ENCODE peak calls at places on chromosomes 5 and 9, in five cellular contexts. One of them, this sample, is unnamed.
A peak's percentile ranks its signal among the peaks of the same experiment; 100 is the strongest.

GRCh38 chr9:84357235-84357634 is 16.7 kb upstream of the SLC28A3 start:
- DNase-seq in HEK293T: no peak
- DNase-seq in GM12878: no peak
- DNase-seq in H1: no peak
- DNase-seq in HepG2: no peak
- DNase-seq in this sample: no peak

GRCh38 chr5:150131461-150131860 is 24.2 kb downstream of the PDGFRB start:
- DNase-seq in HEK293T: no peak
- DNase-seq in GM12878: no peak
- DNase-seq in H1: no peak
- DNase-seq in HepG2: no peak
- DNase-seq in this sample: no peak

GRCh38 chr5:159673538-159673937 is 242.7 kb upstream of the ADRA1B start:
- DNase-seq in HEK293T: no peak
- DNase-seq in GM12878: no peak
- DNase-seq in H1: no peak
- DNase-seq in HepG2: no peak
- DNase-seq in this sample: no peak

GRCh38 chr5:27266184-27266583 is 227.8 kb upstream of the CDH9 start:
- DNase-seq in HEK293T: no peak
- DNase-seq in GM12878: no peak
- DNase-seq in H1: no peak
- DNase-seq in HepG2: no peak
- DNase-seq in this sample: no peak

GRCh38 chr9:134392900-134393299 is 66.6 kb downstream of the RXRA start:
- DNase-seq in HEK293T: no peak
- DNase-seq in GM12878: no peak
- DNase-seq in H1: no peak
- DNase-seq in HepG2: no peak
- DNase-seq in this sample: no peak

GRCh38 chr5:61678966-61679365 is 346.9 kb downstream of the ZSWIM6 start:
- DNase-seq in HEK293T: peak; percentile 30
- DNase-seq in GM12878: no peak
- DNase-seq in H1: no peak
- DNase-seq in HepG2: no peak
- DNase-seq in this sample: no peak

GRCh38 chr9:120668399-120668798 is 45.9 kb downstream of the MEGF9 start:
- DNase-seq in HEK293T: no peak
- DNase-seq in GM12878: no peak
- DNase-seq in H1: no peak
- DNase-seq in HepG2: no peak
- DNase-seq in this sample: no peak

GRCh38 chr9:126589349-126589748 is 24.4 kb upstream of the LMX1B start:
- DNase-seq in HEK293T: no peak
- DNase-seq in GM12878: no peak
- DNase-seq in H1: no peak
- DNase-seq in HepG2: no peak
- DNase-seq in this sample: no peak

GRCh38 chr5:175814676-175815075 is 56.7 kb upstream of the CPLX2 start:
- DNase-seq in HEK293T: no peak
- DNase-seq in GM12878: no peak
- DNase-seq in H1: no peak
- DNase-seq in HepG2: no peak
- DNase-seq in this sample: no peak

GRCh38 chr9:134879664-134880483 is 736 bp upstream of the FCN2 start:
- DNase-seq in HEK293T: no peak
- DNase-seq in GM12878: no peak
- DNase-seq in H1: no peak
- DNase-seq in HepG2: no peak
- DNase-seq in this sample: no peak

GRCh38 chr9:104783588-104783987 is 19.7 kb downstream of the NIPSNAP3B start:
- DNase-seq in HEK293T: no peak
- DNase-seq in GM12878: no peak
- DNase-seq in H1: no peak
- DNase-seq in HepG2: no peak
- DNase-seq in this sample: no peak

GRCh38 chr5:59256331-59256730 is 637.2 kb downstream of the PDE4D start:
- DNase-seq in HEK293T: no peak
- DNase-seq in GM12878: no peak
- DNase-seq in H1: no peak
- DNase-seq in HepG2: no peak
- DNase-seq in this sample: no peak

GRCh38 chr5:126198509-126198908 is 224.7 kb upstream of the GRAMD2B start:
- DNase-seq in HEK293T: no peak
- DNase-seq in GM12878: no peak
- DNase-seq in H1: no peak
- DNase-seq in HepG2: no peak
- DNase-seq in this sample: no peak

GRCh38 chr5:83528439-83528769 is 56.9 kb downstream of the VCAN start:
- DNase-seq in HEK293T: no peak
- DNase-seq in GM12878: no peak
- DNase-seq in H1: no peak
- DNase-seq in HepG2: no peak
- DNase-seq in this sample: no peak

GRCh38 chr9:14218253-14218652 is 95.7 kb downstream of the NFIB start:
- DNase-seq in HEK293T: no peak
- DNase-seq in GM12878: no peak
- DNase-seq in H1: no peak
- DNase-seq in HepG2: no peak
- DNase-seq in this sample: no peak

GRCh38 chr9:94734054-94734754 is 7.7 kb downstream of the AOPEP start:
- DNase-seq in HEK293T: peak; percentile 34
- DNase-seq in GM12878: no peak
- DNase-seq in H1: no peak
- DNase-seq in HepG2: no peak
- DNase-seq in this sample: no peak

GRCh38 chr5:30183736-30184135 is 1009.8 kb upstream of the CDH6 start:
- DNase-seq in HEK293T: no peak
- DNase-seq in GM12878: no peak
- DNase-seq in H1: no peak
- DNase-seq in HepG2: no peak
- DNase-seq in this sample: no peak

GRCh38 chr5:123809594-123810172 is 297.7 kb downstream of the CSNK1G3 start:
- DNase-seq in HEK293T: peak; percentile 21
- DNase-seq in GM12878: no peak
- DNase-seq in H1: no peak
- DNase-seq in HepG2: no peak
- DNase-seq in this sample: no peak

GRCh38 chr5:9850456-9850855 is 220.3 kb upstream of the TAS2R1 start:
- DNase-seq in HEK293T: no peak
- DNase-seq in GM12878: no peak
- DNase-seq in H1: no peak
- DNase-seq in HepG2: no peak
- DNase-seq in this sample: no peak

GRCh38 chr5:63959177-63959982 is 2.9 kb downstream of the HTR1A start:
- DNase-seq in HEK293T: no peak
- DNase-seq in GM12878: no peak
- DNase-seq in H1: peak; percentile 87
- DNase-seq in HepG2: no peak
- DNase-seq in this sample: peak; percentile 82

GRCh38 chr5:143182901-143183820 is 220.3 kb downstream of the NR3C1 start:
- DNase-seq in HEK293T: no peak
- DNase-seq in GM12878: peak; percentile 84
- DNase-seq in H1: no peak
- DNase-seq in HepG2: peak; percentile 66
- DNase-seq in this sample: no peak

GRCh38 chr9:133342570-133342969 is 5.4 kb downstream of the MED22 start:
- DNase-seq in HEK293T: no peak
- DNase-seq in GM12878: no peak
- DNase-seq in H1: no peak
- DNase-seq in HepG2: no peak
- DNase-seq in this sample: no peak

DNA sequence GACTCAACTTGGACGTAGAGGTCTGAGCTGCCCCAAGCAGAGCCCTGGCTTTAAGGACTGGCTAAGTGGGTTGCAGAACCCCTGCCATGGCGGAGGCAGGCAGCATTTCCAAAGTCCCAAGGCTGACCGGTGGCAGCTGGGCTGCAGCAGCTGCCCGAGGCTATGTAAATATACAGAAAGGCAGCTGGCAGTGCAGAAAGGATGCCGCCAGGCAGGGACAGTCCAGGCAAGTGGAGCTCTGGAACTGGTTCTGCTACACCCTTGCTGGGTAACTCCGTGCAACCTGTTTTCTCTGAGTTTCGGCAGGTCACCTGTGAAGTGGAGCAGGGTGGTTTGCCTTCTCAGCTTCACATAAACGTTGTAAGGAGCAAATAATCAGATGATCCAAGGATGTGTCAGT is 46.0 kb downstream of the SHB start:
- DNase-seq in HEK293T: no peak
- DNase-seq in GM12878: no peak
- DNase-seq in H1: no peak
- DNase-seq in HepG2: no peak
- DNase-seq in this sample: no peak
- TF ChIP-seq SUZ12 in HEK293T: no peak
- TF ChIP-seq SUZ12 in GM12878: no peak
- TF ChIP-seq SUZ12 in H1: no peak
- TF ChIP-seq SUZ12 in HepG2: no peak
- TF ChIP-seq SUZ12 in this sample: no peak

GRCh38 chr5:172235132-172235780 is 41.3 kb downstream of the EFCAB9 start:
- DNase-seq in HEK293T: no peak
- DNase-seq in GM12878: peak; percentile 59
- DNase-seq in H1: no peak
- DNase-seq in HepG2: peak; percentile 73
- DNase-seq in this sample: no peak
- TF ChIP-seq SUZ12 in HEK293T: no peak
- TF ChIP-seq SUZ12 in GM12878: no peak
- TF ChIP-seq SUZ12 in H1: no peak
- TF ChIP-seq SUZ12 in HepG2: no peak
- TF ChIP-seq SUZ12 in this sample: no peak

DNA sequence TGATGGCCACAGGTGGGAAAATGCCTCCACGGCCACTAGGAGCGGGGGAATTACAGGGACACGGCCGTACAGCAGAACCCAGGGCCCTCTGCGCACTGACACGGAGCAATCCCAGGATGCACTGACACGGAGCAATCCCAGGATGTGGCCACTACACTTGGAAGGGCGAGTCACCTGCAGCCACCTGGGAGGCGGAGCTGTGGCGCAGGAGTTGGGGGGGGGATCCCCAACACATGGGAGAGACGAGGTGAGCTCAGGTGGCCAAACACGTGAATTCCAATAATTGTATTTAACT is 6.8 kb downstream of the CLPTM1L start:
- DNase-seq in HEK293T: no peak
- DNase-seq in GM12878: no peak
- DNase-seq in H1: no peak
- DNase-seq in HepG2: no peak
- DNase-seq in this sample: no peak
- TF ChIP-seq SUZ12 in HEK293T: no peak
- TF ChIP-seq SUZ12 in GM12878: no peak
- TF ChIP-seq SUZ12 in H1: no peak
- TF ChIP-seq SUZ12 in HepG2: no peak
- TF ChIP-seq SUZ12 in this sample: no peak

DNA sequence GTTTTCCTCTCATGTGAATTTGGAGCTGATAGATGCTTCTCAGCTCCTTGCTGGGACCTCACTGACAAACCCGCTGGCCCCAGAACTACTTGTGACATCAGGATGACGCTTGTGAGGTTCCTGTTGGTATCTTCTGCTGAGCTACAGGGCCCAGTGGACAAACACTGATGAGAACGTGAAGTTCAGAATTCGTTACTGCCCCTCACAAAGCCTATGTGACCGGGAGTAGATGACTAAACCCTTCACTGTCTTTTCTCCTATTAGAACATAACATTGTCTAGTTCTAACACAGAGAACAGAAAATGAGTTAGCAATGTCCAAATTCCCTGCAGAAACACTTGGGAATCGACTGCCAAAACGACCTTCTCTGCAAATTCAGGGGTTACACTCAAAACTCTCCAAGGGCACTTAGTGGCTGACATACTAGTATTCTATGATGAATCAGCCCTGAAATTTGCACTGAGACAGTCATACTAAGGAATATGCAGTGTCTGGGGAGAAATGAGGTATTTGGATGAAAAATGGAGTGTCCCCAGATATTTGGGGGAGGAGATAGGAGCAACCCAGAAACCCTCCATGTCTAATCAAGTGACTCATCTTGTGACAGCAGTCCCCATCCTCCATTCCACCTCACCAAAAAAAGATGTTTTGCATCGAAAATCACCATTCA is 143.2 kb upstream of the TRIM32 start:
- DNase-seq in HEK293T: no peak
- DNase-seq in GM12878: no peak
- DNase-seq in H1: no peak
- DNase-seq in HepG2: no peak
- DNase-seq in this sample: no peak
- TF ChIP-seq SUZ12 in HEK293T: no peak
- TF ChIP-seq SUZ12 in GM12878: no peak
- TF ChIP-seq SUZ12 in H1: no peak
- TF ChIP-seq SUZ12 in HepG2: no peak
- TF ChIP-seq SUZ12 in this sample: no peak

GRCh38 chr9:33117306-33117705 is 40.8 kb upstream of the SMU1 start:
- DNase-seq in HEK293T: no peak
- DNase-seq in GM12878: no peak
- DNase-seq in H1: no peak
- DNase-seq in HepG2: no peak
- DNase-seq in this sample: no peak
- TF ChIP-seq SUZ12 in HEK293T: no peak
- TF ChIP-seq SUZ12 in GM12878: no peak
- TF ChIP-seq SUZ12 in H1: no peak
- TF ChIP-seq SUZ12 in HepG2: no peak
- TF ChIP-seq SUZ12 in this sample: no peak

DNA sequence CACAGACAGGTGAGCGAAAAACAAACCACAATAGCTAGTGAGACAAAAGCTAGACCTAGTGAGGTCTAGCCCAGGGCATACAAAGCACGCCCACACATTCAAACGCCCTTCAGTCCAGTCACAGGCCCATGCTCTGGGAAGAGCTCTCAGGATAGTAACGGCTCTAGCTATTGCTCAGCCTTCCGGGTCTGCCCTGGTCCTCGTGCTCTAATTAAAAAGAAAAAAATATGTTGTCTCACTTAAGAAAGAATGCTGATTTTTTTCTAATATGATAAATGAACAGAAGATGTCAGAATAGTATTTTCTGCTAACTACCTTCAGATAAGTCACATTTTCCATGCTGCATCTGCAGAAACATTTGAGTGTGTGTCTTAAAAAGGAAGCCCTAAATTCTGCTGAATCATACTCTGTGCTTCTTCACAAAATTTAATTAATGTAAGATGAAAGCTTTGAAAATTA is 94.5 kb downstream of the PLPP1 start:
- DNase-seq in HEK293T: no peak
- DNase-seq in GM12878: no peak
- DNase-seq in H1: no peak
- DNase-seq in HepG2: no peak
- DNase-seq in this sample: no peak
- TF ChIP-seq SUZ12 in HEK293T: no peak
- TF ChIP-seq SUZ12 in GM12878: no peak
- TF ChIP-seq SUZ12 in H1: no peak
- TF ChIP-seq SUZ12 in HepG2: no peak
- TF ChIP-seq SUZ12 in this sample: no peak

This sample was measured in NT2/D1.